ENCODE peak calls at places on chromosomes 6 and 20, in five cellular contexts. One of them, this sample, is unnamed.
A peak's percentile ranks its signal among the peaks of the same experiment; 100 is the strongest.

GRCh38 chr6:1524040-1524480 is 85.7 kb upstream of the FOXC1 start:
- DNase-seq in NCI-H460: no peak
- DNase-seq in choroid plexus epithelial cell: peak; percentile 76
- DNase-seq in activated naive CD4-positive, alpha-beta T cell treated with anti-CD3 and anti-CD28 coated beads, Interleukin-2, amount 50 U/mL, for 72 hours: peak; percentile 81
- DNase-seq in GM10248: peak; percentile 78
- DNase-seq in this sample: peak; percentile 73

GRCh38 chr6:159819932-159820640 is 20.0 kb downstream of the PNLDC1 start:
- DNase-seq in activated naive CD4-positive, alpha-beta T cell treated with anti-CD3 and anti-CD28 coated beads, Interleukin-2, amount 50 U/mL, for 72 hours: no peak
- DNase-seq in choroid plexus epithelial cell: peak; percentile 5
- DNase-seq in GM10248: peak; percentile 48
- DNase-seq in NCI-H460: no peak
- DNase-seq in this sample: no peak

GRCh38 chr20:15811951-15812350 is 761.3 kb downstream of the KIF16B start:
- DNase-seq in NCI-H460: no peak
- DNase-seq in GM10248: no peak
- DNase-seq in choroid plexus epithelial cell: no peak
- DNase-seq in activated naive CD4-positive, alpha-beta T cell treated with anti-CD3 and anti-CD28 coated beads, Interleukin-2, amount 50 U/mL, for 72 hours: no peak
- DNase-seq in this sample: no peak

GRCh38 chr20:49633023-49633422 is 65.1 kb upstream of the PTGIS start:
- DNase-seq in GM10248: no peak
- DNase-seq in NCI-H460: no peak
- DNase-seq in choroid plexus epithelial cell: no peak
- DNase-seq in activated naive CD4-positive, alpha-beta T cell treated with anti-CD3 and anti-CD28 coated beads, Interleukin-2, amount 50 U/mL, for 72 hours: no peak
- DNase-seq in this sample: no peak

GRCh38 chr20:24049081-24049480 is 60.5 kb upstream of the GGTLC1 start:
- DNase-seq in choroid plexus epithelial cell: no peak
- DNase-seq in activated naive CD4-positive, alpha-beta T cell treated with anti-CD3 and anti-CD28 coated beads, Interleukin-2, amount 50 U/mL, for 72 hours: no peak
- DNase-seq in NCI-H460: no peak
- DNase-seq in GM10248: no peak
- DNase-seq in this sample: no peak

GRCh38 chr6:157134402-157135074 is 188.8 kb downstream of the TMEM242 start:
- DNase-seq in NCI-H460: no peak
- DNase-seq in GM10248: no peak
- DNase-seq in choroid plexus epithelial cell: no peak
- DNase-seq in activated naive CD4-positive, alpha-beta T cell treated with anti-CD3 and anti-CD28 coated beads, Interleukin-2, amount 50 U/mL, for 72 hours: no peak
- DNase-seq in this sample: no peak

GRCh38 chr6:3746119-3746691 is 5.3 kb downstream of the PXDC1 start:
- DNase-seq in GM10248: peak; percentile 65
- DNase-seq in choroid plexus epithelial cell: no peak
- DNase-seq in activated naive CD4-positive, alpha-beta T cell treated with anti-CD3 and anti-CD28 coated beads, Interleukin-2, amount 50 U/mL, for 72 hours: no peak
- DNase-seq in NCI-H460: no peak
- DNase-seq in this sample: peak; percentile 18

GRCh38 chr6:73585566-73586415 is 65.0 kb upstream of the EEF1A1 start:
- DNase-seq in choroid plexus epithelial cell: peak; percentile 91
- DNase-seq in GM10248: peak; percentile 62
- DNase-seq in activated naive CD4-positive, alpha-beta T cell treated with anti-CD3 and anti-CD28 coated beads, Interleukin-2, amount 50 U/mL, for 72 hours: no peak
- DNase-seq in NCI-H460: peak; percentile 66
- DNase-seq in this sample: peak; percentile 55

GRCh38 chr6:108557494-108558371 is 3.0 kb upstream of the FOXO3 start:
- DNase-seq in GM10248: peak; percentile 37
- DNase-seq in activated naive CD4-positive, alpha-beta T cell treated with anti-CD3 and anti-CD28 coated beads, Interleukin-2, amount 50 U/mL, for 72 hours: no peak
- DNase-seq in choroid plexus epithelial cell: peak; percentile 70
- DNase-seq in NCI-H460: no peak
- DNase-seq in this sample: peak; percentile 82

GRCh38 chr20:416950-417800 is 9.1 kb downstream of the RBCK1 start:
- DNase-seq in activated naive CD4-positive, alpha-beta T cell treated with anti-CD3 and anti-CD28 coated beads, Interleukin-2, amount 50 U/mL, for 72 hours: no peak
- DNase-seq in choroid plexus epithelial cell: no peak
- DNase-seq in NCI-H460: no peak
- DNase-seq in GM10248: no peak
- DNase-seq in this sample: no peak

GRCh38 chr20:23782366-23782983 is 31.7 kb upstream of the CST1 start:
- DNase-seq in activated naive CD4-positive, alpha-beta T cell treated with anti-CD3 and anti-CD28 coated beads, Interleukin-2, amount 50 U/mL, for 72 hours: no peak
- DNase-seq in GM10248: peak; percentile 21
- DNase-seq in NCI-H460: peak; percentile 3
- DNase-seq in choroid plexus epithelial cell: peak; percentile 64
- DNase-seq in this sample: peak; percentile 8

GRCh38 chr20:48621256-48622078 is 206.3 kb downstream of the PREX1 start:
- DNase-seq in activated naive CD4-positive, alpha-beta T cell treated with anti-CD3 and anti-CD28 coated beads, Interleukin-2, amount 50 U/mL, for 72 hours: no peak
- DNase-seq in choroid plexus epithelial cell: peak; percentile 19
- DNase-seq in NCI-H460: no peak
- DNase-seq in GM10248: peak; percentile 39
- DNase-seq in this sample: peak; percentile 47